ENCODE peak calls at places on chromosomes 11 and 22, in six cellular contexts. One of them, this sample, is unnamed. For H3K4me1, the result is how much of the 10 kb centered on the place peaks cover.

GRCh38 chr11:64839335-64839734 is 5.1 kb downstream of the CDC42BPG start:
- DNase-seq in fibroblast of lung: no peak
- DNase-seq in IMR-90: no peak
- DNase-seq in OCI-LY7: no peak
- DNase-seq in mesenchymal stem cell: no peak
- DNase-seq in H9: no peak
- DNase-seq in this sample: no peak

GRCh38 chr22:50483556-50483955 is 2.2 kb downstream of the ADM2 start:
- DNase-seq in OCI-LY7: no peak
- DNase-seq in IMR-90: no peak
- DNase-seq in fibroblast of lung: no peak
- DNase-seq in H9: no peak
- DNase-seq in mesenchymal stem cell: no peak
- DNase-seq in this sample: no peak

GRCh38 chr11:20617346-20617745 is 17.9 kb downstream of the SLC6A5 start:
- DNase-seq in fibroblast of lung: no peak
- DNase-seq in H9: no peak
- DNase-seq in OCI-LY7: no peak
- DNase-seq in IMR-90: no peak
- DNase-seq in mesenchymal stem cell: no peak
- DNase-seq in this sample: no peak

GRCh38 chr22:49367016-49367697 is 460.5 kb downstream of the BRD1 start:
- DNase-seq in IMR-90: no peak
- DNase-seq in OCI-LY7: no peak
- DNase-seq in H9: no peak
- DNase-seq in mesenchymal stem cell: no peak
- DNase-seq in fibroblast of lung: no peak
- DNase-seq in this sample: no peak

GRCh38 chr11:59206635-59207034 is 6.1 kb downstream of the MPEG1 start:
- DNase-seq in OCI-LY7: peak
- DNase-seq in H9: peak
- DNase-seq in mesenchymal stem cell: peak
- DNase-seq in IMR-90: peak
- DNase-seq in fibroblast of lung: peak
- DNase-seq in this sample: peak

GRCh38 chr11:37496196-37496595 is 898.2 kb upstream of the RAG2 start:
- DNase-seq in OCI-LY7: no peak
- DNase-seq in fibroblast of lung: peak
- DNase-seq in mesenchymal stem cell: no peak
- DNase-seq in IMR-90: peak
- DNase-seq in H9: no peak
- DNase-seq in this sample: no peak

GRCh38 chr22:39277135-39277607 is 32.4 kb upstream of the PDGFB start:
- DNase-seq in mesenchymal stem cell: peak
- DNase-seq in OCI-LY7: no peak
- DNase-seq in fibroblast of lung: peak
- DNase-seq in IMR-90: peak
- DNase-seq in H9: no peak
- DNase-seq in this sample: peak

GRCh38 chr22:30970356-30970746 is 1.3 kb downstream of the TUG1 start:
- DNase-seq in mesenchymal stem cell: peak
- DNase-seq in fibroblast of lung: no peak
- DNase-seq in IMR-90: no peak
- DNase-seq in OCI-LY7: no peak
- DNase-seq in H9: no peak
- DNase-seq in this sample: peak

GRCh38 chr11:35588627-35589026 is 29.6 kb upstream of the FJX1 start:
- DNase-seq in IMR-90: peak
- DNase-seq in H9: no peak
- DNase-seq in OCI-LY7: no peak
- DNase-seq in fibroblast of lung: peak
- DNase-seq in mesenchymal stem cell: peak
- DNase-seq in this sample: peak

GRCh38 chr11:66981976-66982578 is 7.0 kb downstream of the C11orf86 start:
- DNase-seq in OCI-LY7: no peak
- DNase-seq in IMR-90: peak
- DNase-seq in fibroblast of lung: peak
- DNase-seq in H9: no peak
- DNase-seq in mesenchymal stem cell: peak
- DNase-seq in this sample: peak

GRCh38 chr22:26471522-26471921 is 12.1 kb downstream of the HPS4 start:
- DNase-seq in mesenchymal stem cell: peak
- DNase-seq in H9: no peak
- DNase-seq in OCI-LY7: no peak
- DNase-seq in fibroblast of lung: peak
- DNase-seq in IMR-90: peak
- DNase-seq in this sample: peak

GRCh38 chr11:67375320-67376021 is 2.1 kb upstream of the CLCF1 start:
- DNase-seq in OCI-LY7: no peak
- DNase-seq in fibroblast of lung: no peak
- DNase-seq in IMR-90: no peak
- DNase-seq in mesenchymal stem cell: no peak
- DNase-seq in H9: no peak
- DNase-seq in this sample: no peak

GRCh38 chr11:63879598-63879997 is 37.4 kb downstream of the RCOR2 start:
- DNase-seq in fibroblast of lung: peak
- DNase-seq in IMR-90: no peak
- DNase-seq in OCI-LY7: no peak
- DNase-seq in mesenchymal stem cell: no peak
- DNase-seq in H9: no peak
- DNase-seq in this sample: no peak

GRCh38 chr11:17287058-17287457 is 10.5 kb downstream of the NUCB2 start:
- DNase-seq in OCI-LY7: no peak
- DNase-seq in IMR-90: no peak
- DNase-seq in H9: no peak
- DNase-seq in fibroblast of lung: no peak
- DNase-seq in mesenchymal stem cell: no peak
- DNase-seq in this sample: no peak

GRCh38 chr11:117180661-117181585 is 2.4 kb downstream of the SIDT2 start:
- DNase-seq in H9: peak
- DNase-seq in IMR-90: peak
- DNase-seq in mesenchymal stem cell: peak
- DNase-seq in OCI-LY7: peak
- DNase-seq in fibroblast of lung: peak
- DNase-seq in this sample: peak

GRCh38 chr11:94524293-94524692 is 12.0 kb downstream of the C11orf97 start:
- DNase-seq in OCI-LY7: no peak
- DNase-seq in H9: no peak
- DNase-seq in IMR-90: no peak
- DNase-seq in mesenchymal stem cell: no peak
- DNase-seq in fibroblast of lung: no peak
- DNase-seq in this sample: no peak

GRCh38 chr11:94521684-94522083 is 9.4 kb downstream of the C11orf97 start:
- DNase-seq in IMR-90: no peak
- DNase-seq in H9: peak
- DNase-seq in mesenchymal stem cell: no peak
- DNase-seq in fibroblast of lung: peak
- DNase-seq in OCI-LY7: peak
- DNase-seq in this sample: peak

GRCh38 chr11:94526645-94527438 is 14.6 kb downstream of the C11orf97 start:
- DNase-seq in OCI-LY7: no peak
- DNase-seq in IMR-90: peak
- DNase-seq in mesenchymal stem cell: no peak
- DNase-seq in fibroblast of lung: no peak
- DNase-seq in H9: no peak
- DNase-seq in this sample: peak

GRCh38 chr11:94528551-94528950 is 15.2 kb upstream of the FUT4 start:
- DNase-seq in H9: no peak
- DNase-seq in mesenchymal stem cell: no peak
- DNase-seq in OCI-LY7: no peak
- DNase-seq in IMR-90: no peak
- DNase-seq in fibroblast of lung: no peak
- DNase-seq in this sample: peak

DNA sequence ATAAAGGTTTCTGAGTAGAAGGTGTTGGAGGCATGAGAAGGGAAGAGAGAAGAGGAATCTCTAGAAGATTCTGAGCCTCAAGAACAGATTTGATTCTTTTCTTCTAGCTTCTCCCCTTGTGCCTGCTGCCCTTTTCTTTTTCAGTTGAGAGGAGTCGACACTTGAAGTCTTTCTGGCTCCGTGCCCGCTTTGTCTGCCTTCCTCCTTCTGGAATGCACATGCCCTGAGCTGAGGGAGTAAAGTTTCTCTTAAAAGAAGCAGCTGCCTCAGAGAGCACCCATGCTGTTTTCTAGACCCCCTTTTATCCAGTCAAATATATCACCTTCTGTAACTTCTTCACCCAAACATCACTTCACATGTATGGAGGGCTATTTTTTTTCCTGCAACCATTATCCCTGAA is 13.7 kb downstream of the C11orf97 start:
- DNase-seq in IMR-90: peak
- DNase-seq in H9: no peak
- DNase-seq in OCI-LY7: no peak
- DNase-seq in fibroblast of lung: peak
- DNase-seq in mesenchymal stem cell: no peak
- DNase-seq in this sample: peak
- H3K4me2 ChIP-seq in IMR-90: no peak
- H3K4me2 ChIP-seq in H9: no peak
- H3K4me2 ChIP-seq in OCI-LY7: no peak
- H3K4me2 ChIP-seq in fibroblast of lung: no peak
- H3K4me2 ChIP-seq in mesenchymal stem cell: no peak
- H3K4me2 ChIP-seq in this sample: peak

DNA sequence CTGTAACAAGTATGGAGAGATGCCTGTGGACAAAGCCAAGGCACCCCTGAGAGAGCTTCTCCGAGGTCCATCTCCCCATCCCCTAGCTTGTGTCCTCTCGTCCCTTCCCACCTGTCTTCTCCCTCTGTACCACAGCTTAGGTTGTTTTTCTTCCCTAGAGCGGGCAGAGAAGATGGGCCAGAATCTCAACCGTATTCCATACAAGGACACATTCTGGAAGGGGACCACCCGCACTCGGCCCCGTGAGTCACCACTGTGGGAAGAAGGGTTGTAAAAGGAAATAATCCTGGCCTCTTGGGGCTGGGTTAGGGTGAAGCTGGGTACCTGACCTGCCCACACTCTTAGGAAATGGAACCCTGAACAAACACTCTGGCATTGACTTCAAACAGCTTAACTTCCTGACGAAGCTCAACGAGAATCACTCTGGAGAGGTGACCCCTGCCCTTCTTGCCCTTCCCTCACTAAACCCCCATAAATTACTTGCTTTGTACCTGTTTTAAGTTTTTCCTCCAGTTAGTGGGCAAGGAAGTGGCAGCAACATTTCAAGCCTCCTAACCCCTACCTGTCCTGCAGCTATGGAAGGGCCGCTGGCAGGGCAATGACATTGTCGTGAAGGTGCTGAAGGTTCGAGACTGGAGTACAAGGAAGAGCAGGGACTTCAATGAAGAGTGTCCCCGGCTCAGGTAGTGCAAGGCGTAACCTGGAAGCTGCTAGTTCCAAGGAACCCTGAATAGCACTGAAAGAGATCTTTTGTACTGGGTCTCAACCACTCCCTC is 3.1 kb downstream of the TAF10 start:
- DNase-seq in mesenchymal stem cell: peak
- DNase-seq in H9: peak
- DNase-seq in fibroblast of lung: no peak
- DNase-seq in OCI-LY7: no peak
- DNase-seq in IMR-90: no peak
- DNase-seq in this sample: no peak
- H3K4me1 ChIP-seq in mesenchymal stem cell: under half
- H3K4me1 ChIP-seq in H9: under half
- H3K4me1 ChIP-seq in fibroblast of lung: under half
- H3K4me1 ChIP-seq in OCI-LY7: half or more
- H3K4me1 ChIP-seq in IMR-90: under half
- H3K4me1 ChIP-seq in this sample: under half

GRCh38 chr11:30329150-30329940 is 6.4 kb downstream of the ARL14EP start:
- DNase-seq in OCI-LY7: no peak
- DNase-seq in IMR-90: no peak
- DNase-seq in mesenchymal stem cell: no peak
- DNase-seq in H9: no peak
- DNase-seq in fibroblast of lung: no peak
- DNase-seq in this sample: peak
- H3K4me2 ChIP-seq in OCI-LY7: peak
- H3K4me2 ChIP-seq in IMR-90: peak
- H3K4me2 ChIP-seq in mesenchymal stem cell: no peak
- H3K4me2 ChIP-seq in H9: no peak
- H3K4me2 ChIP-seq in fibroblast of lung: no peak
- H3K4me2 ChIP-seq in this sample: peak

GRCh38 chr11:118214210-118214914 is 10.4 kb downstream of the JAML start:
- DNase-seq in fibroblast of lung: no peak
- DNase-seq in IMR-90: no peak
- DNase-seq in mesenchymal stem cell: no peak
- DNase-seq in H9: no peak
- DNase-seq in OCI-LY7: peak
- DNase-seq in this sample: no peak
- H3K4me1 ChIP-seq in fibroblast of lung: under half
- H3K4me1 ChIP-seq in IMR-90: under half
- H3K4me1 ChIP-seq in mesenchymal stem cell: under half
- H3K4me1 ChIP-seq in H9: under half
- H3K4me1 ChIP-seq in OCI-LY7: under half
- H3K4me1 ChIP-seq in this sample: under half

GRCh38 chr11:118908264-118908663 is 17.5 kb downstream of the BCL9L start:
- DNase-seq in H9: no peak
- DNase-seq in mesenchymal stem cell: no peak
- DNase-seq in fibroblast of lung: no peak
- DNase-seq in IMR-90: no peak
- DNase-seq in OCI-LY7: no peak
- DNase-seq in this sample: no peak
- H3K4me2 ChIP-seq in H9: peak
- H3K4me2 ChIP-seq in mesenchymal stem cell: no peak
- H3K4me2 ChIP-seq in fibroblast of lung: peak
- H3K4me2 ChIP-seq in IMR-90: no peak
- H3K4me2 ChIP-seq in OCI-LY7: no peak
- H3K4me2 ChIP-seq in this sample: no peak

GRCh38 chr22:36340621-36341020 is 47.1 kb downstream of the MYH9 start:
- DNase-seq in H9: no peak
- DNase-seq in IMR-90: no peak
- DNase-seq in mesenchymal stem cell: no peak
- DNase-seq in OCI-LY7: no peak
- DNase-seq in fibroblast of lung: no peak
- DNase-seq in this sample: no peak
- H3K4me1 ChIP-seq in H9: under half
- H3K4me1 ChIP-seq in IMR-90: under half
- H3K4me1 ChIP-seq in mesenchymal stem cell: under half
- H3K4me1 ChIP-seq in OCI-LY7: under half
- H3K4me1 ChIP-seq in fibroblast of lung: half or more
- H3K4me1 ChIP-seq in this sample: under half

This sample was measured in GM23248.